ENCODE peak calls at places on chromosomes 16 and 17, in ten cellular contexts. T, G, O, Z, X, I, B, J, M and L are unnamed samples.

GRCh38 chr17:54435966-54436365 is 464.7 kb upstream of the TOM1L1 start:
- DNase-seq in T (no peak), G (no peak), O (no peak), Z (no peak), X (no peak), I (no peak), B (no peak), J (no peak), M (no peak), L (no peak)

GRCh38 chr16:57268804-57269800 is 15.4 kb downstream of the PLLP start:
- DNase-seq in T (no peak), G (peak), O (no peak), Z (no peak), X (no peak), I (peak), B (no peak), J (peak), M (peak), L (peak)

GRCh38 chr16:85640254-85640558 is 27.1 kb downstream of the GSE1 start:
- DNase-seq in T (no peak), G (no peak), O (no peak), Z (no peak), X (no peak), I (no peak), B (no peak), J (no peak), M (no peak), L (peak)

GRCh38 chr16:86062271-86062965 is 163.5 kb downstream of the IRF8 start:
- DNase-seq in T (no peak), G (no peak), O (no peak), Z (no peak), X (no peak), I (no peak), B (no peak), J (no peak), M (peak), L (no peak)

GRCh38 chr17:12627177-12627629 is 38.5 kb upstream of the MYOCD start:
- DNase-seq in T (peak), G (no peak), O (peak), Z (no peak), X (peak), I (peak), B (peak), J (peak), M (no peak), L (peak)

GRCh38 chr16:57668630-57669475 is 747 bp downstream of the ADGRG3 start:
- DNase-seq in T (no peak), G (peak), O (no peak), Z (no peak), X (no peak), I (no peak), B (no peak), J (no peak), M (no peak), L (no peak)

GRCh38 chr16:27859020-27859419 is 204.5 kb downstream of the GSG1L start:
- DNase-seq in T (no peak), G (no peak), O (no peak), Z (peak), X (no peak), I (no peak), B (no peak), J (no peak), M (no peak), L (no peak)

GRCh38 chr16:57145964-57146647 is 39.7 kb downstream of the PSME3IP1 start:
- DNase-seq in T (no peak), G (no peak), O (no peak), Z (no peak), X (no peak), I (peak), B (no peak), J (no peak), M (no peak), L (no peak)

GRCh38 chr16:58031016-58031800 is 5.7 kb downstream of the MMP15 start:
- DNase-seq in T (no peak), G (no peak), O (no peak), Z (no peak), X (no peak), I (no peak), B (no peak), J (peak), M (no peak), L (no peak)

GRCh38 chr16:87207509-87207908 is 109.7 kb downstream of the C16orf95 start:
- DNase-seq in T (peak), G (no peak), O (peak), Z (no peak), X (peak), I (no peak), B (peak), J (no peak), M (no peak), L (peak)

GRCh38 chr17:80203448-80204092 is 16.6 kb downstream of the SGSH start:
- DNase-seq in T (no peak), G (no peak), O (no peak), Z (no peak), X (no peak), I (no peak), B (no peak), J (no peak), M (no peak), L (no peak)

GRCh38 chr16:47600376-47600775 is 139.2 kb downstream of the PHKB start:
- DNase-seq in T (no peak), G (no peak), O (no peak), Z (no peak), X (no peak), I (no peak), B (no peak), J (no peak), M (no peak), L (no peak)

GRCh38 chr16:47604306-47604705 is 143.2 kb downstream of the PHKB start:
- DNase-seq in T (no peak), G (no peak), O (no peak), Z (no peak), X (no peak), I (no peak), B (no peak), J (no peak), M (no peak), L (no peak)

GRCh38 chr16:47599512-47599911 is 138.4 kb downstream of the PHKB start:
- DNase-seq in T (no peak), G (no peak), O (no peak), Z (no peak), X (no peak), I (no peak), B (no peak), J (no peak), M (no peak), L (no peak)
- H3K4me3 ChIP-seq in T (no peak), G (no peak), O (no peak), Z (no peak), X (no peak), I (no peak), B (no peak), J (no peak), M (no peak), L (no peak)

GRCh38 chr16:48972236-48972635 is 309.4 kb downstream of the CBLN1 start:
- DNase-seq in T (no peak), G (no peak), O (no peak), Z (no peak), X (no peak), I (no peak), B (no peak), J (no peak), M (no peak), L (no peak)

GRCh38 chr16:48970216-48970615 is 311.4 kb downstream of the CBLN1 start:
- DNase-seq in T (no peak), G (no peak), O (no peak), Z (no peak), X (no peak), I (no peak), B (no peak), J (no peak), M (no peak), L (no peak)

GRCh38 chr16:48969611-48970010 is 312.0 kb downstream of the CBLN1 start:
- DNase-seq in T (no peak), G (no peak), O (no peak), Z (no peak), X (no peak), I (no peak), B (no peak), J (no peak), M (no peak), L (no peak)

GRCh38 chr16:48971571-48972071 is 310.0 kb downstream of the CBLN1 start:
- DNase-seq in T (no peak), G (no peak), O (no peak), Z (no peak), X (no peak), I (no peak), B (no peak), J (no peak), M (no peak), L (no peak)
- H3K4me3 ChIP-seq in T (no peak), G (no peak), O (no peak), Z (no peak), X (no peak), I (no peak), B (no peak), J (no peak), M (no peak), L (no peak)

GRCh38 chr17:44217738-44218343 is 1.6 kb downstream of the UBTF start:
- DNase-seq in T (no peak), G (no peak), O (no peak), Z (no peak), X (no peak), I (no peak), B (no peak), J (no peak), M (no peak), L (no peak)
- H3K4me3 ChIP-seq in T (peak), G (peak), O (peak), Z (peak), X (peak), I (peak), B (peak), J (peak), M (peak), L (peak)

GRCh38 chr17:17834974-17835373 is 1.8 kb downstream of the SREBF1 start:
- DNase-seq in T (no peak), G (no peak), O (no peak), Z (no peak), X (no peak), I (no peak), B (no peak), J (no peak), M (no peak), L (no peak)
- H3K4me3 ChIP-seq in T (peak), G (peak), O (no peak), Z (no peak), X (peak), I (no peak), B (peak), J (peak), M (peak), L (no peak)

GRCh38 chr16:53213542-53213941 is 158.8 kb downstream of the CHD9 start:
- DNase-seq in T (no peak), G (no peak), O (no peak), Z (no peak), X (no peak), I (no peak), B (no peak), J (no peak), M (no peak), L (no peak)

GRCh38 chr16:53209489-53209888 is 154.7 kb downstream of the CHD9 start:
- DNase-seq in T (no peak), G (no peak), O (no peak), Z (no peak), X (no peak), I (no peak), B (no peak), J (no peak), M (no peak), L (no peak)

GRCh38 chr16:53207810-53208752 is 153.3 kb downstream of the CHD9 start:
- DNase-seq in T (peak), G (no peak), O (peak), Z (peak), X (peak), I (peak), B (peak), J (peak), M (no peak), L (peak)

GRCh38 chr16:53212899-53213235 is 158.1 kb downstream of the CHD9 start:
- DNase-seq in T (no peak), G (no peak), O (no peak), Z (no peak), X (no peak), I (no peak), B (no peak), J (no peak), M (no peak), L (no peak)

GRCh38 chr16:53211253-53211652 is 156.5 kb downstream of the CHD9 start:
- DNase-seq in T (no peak), G (no peak), O (no peak), Z (no peak), X (no peak), I (no peak), B (no peak), J (no peak), M (no peak), L (no peak)
- H3K4me3 ChIP-seq in T (peak), G (peak), O (no peak), Z (peak), X (peak), I (no peak), B (peak), J (no peak), M (peak), L (no peak)

GRCh38 chr17:81419886-81420768 is 24.9 kb downstream of the BAHCC1 start:
- DNase-seq in T (peak), G (no peak), O (no peak), Z (no peak), X (no peak), I (no peak), B (no peak), J (peak), M (no peak), L (no peak)

GRCh38 chr17:81420769-81421462 is 25.7 kb downstream of the BAHCC1 start:
- DNase-seq in T (peak), G (peak), O (no peak), Z (no peak), X (no peak), I (no peak), B (no peak), J (peak), M (peak), L (no peak)

GRCh38 chr17:81417879-81418709 is 22.8 kb downstream of the BAHCC1 start:
- DNase-seq in T (no peak), G (no peak), O (no peak), Z (no peak), X (no peak), I (no peak), B (no peak), J (no peak), M (no peak), L (no peak)

GRCh38 chr17:81418710-81419332 is 23.6 kb downstream of the BAHCC1 start:
- DNase-seq in T (peak), G (no peak), O (no peak), Z (no peak), X (no peak), I (no peak), B (no peak), J (no peak), M (no peak), L (no peak)

DNA sequence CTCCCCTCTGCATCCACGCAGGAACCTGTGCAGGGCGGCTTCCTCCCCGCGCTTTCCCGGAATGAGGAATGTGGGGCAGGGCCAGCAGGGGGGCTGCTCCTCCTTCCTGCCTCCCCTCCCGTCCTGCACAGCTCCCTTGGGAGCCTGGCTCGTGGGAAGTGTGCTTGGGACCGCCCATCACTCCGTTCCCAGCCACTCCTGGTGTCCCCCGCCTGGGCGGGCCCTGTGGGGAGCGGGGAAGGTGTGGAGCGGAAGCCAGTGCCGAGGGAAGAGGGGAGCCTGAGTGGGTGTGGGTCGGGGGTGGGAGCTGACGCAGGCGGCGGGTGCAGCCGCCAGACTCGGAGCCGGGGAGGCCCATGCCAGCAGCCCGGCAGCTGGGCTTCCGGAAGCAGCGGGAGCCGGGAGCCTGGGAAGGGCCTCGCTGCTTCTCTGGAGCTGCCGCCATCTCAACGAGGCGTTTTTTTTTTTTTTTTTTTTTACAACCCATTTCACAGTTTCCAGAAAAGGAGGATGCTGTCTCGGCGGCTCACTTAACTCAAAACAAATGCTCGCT is 24.2 kb downstream of the BAHCC1 start:
- DNase-seq in T (peak), G (peak), O (peak), Z (peak), X (peak), I (peak), B (no peak), J (peak), M (peak), L (no peak)
- H3K4me3 ChIP-seq in T (no peak), G (peak), O (peak), Z (no peak), X (no peak), I (no peak), B (peak), J (peak), M (peak), L (no peak)

DNA sequence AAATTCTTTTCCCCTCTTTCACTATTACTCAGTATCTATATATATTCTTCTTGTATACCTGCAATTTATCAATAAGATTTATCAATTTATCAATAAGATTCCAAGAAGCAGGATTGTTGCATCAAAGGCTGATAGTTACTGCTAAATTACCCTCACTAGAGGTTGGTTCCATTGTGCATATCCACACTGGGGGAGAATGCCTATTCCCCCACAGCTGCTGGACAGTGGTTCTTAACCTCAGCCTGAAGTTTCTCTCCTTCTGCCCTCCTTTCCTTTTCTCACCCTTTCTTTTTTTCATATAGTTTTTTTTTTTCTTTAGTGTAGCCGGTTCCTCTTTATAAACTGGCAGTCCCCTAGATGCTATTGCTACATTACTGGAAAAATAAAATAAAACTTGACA is 6.3 kb downstream of the C17orf78 start:
- DNase-seq in T (no peak), G (no peak), O (no peak), Z (no peak), X (no peak), I (no peak), B (no peak), J (no peak), M (no peak), L (no peak)
- H3K4me3 ChIP-seq in T (no peak), G (no peak), O (no peak), Z (no peak), X (no peak), I (no peak), B (no peak), J (no peak), M (no peak), L (no peak)

DNA sequence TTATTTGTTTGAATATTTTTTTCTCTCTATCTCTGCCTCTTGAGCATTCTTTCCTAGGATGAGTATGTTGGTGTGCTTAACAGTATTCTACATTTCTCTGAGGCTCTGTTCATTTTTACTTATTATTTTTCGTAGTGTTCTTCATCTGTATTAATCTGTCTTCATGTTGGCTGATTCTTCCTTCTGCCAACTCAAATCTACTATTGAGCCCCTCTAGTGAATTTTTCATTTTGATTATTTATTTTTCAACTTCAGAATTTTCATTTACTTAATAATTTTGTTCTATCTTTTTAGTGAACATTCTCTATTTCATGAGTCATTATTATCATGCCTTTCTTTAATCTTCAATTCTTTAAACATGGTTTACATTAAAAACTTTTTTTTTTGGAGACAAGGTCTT is 3.2 kb upstream of the ST6GALNAC1 start:
- DNase-seq in T (no peak), G (no peak), O (no peak), Z (no peak), X (no peak), I (no peak), B (no peak), J (no peak), M (no peak), L (no peak)
- H3K4me3 ChIP-seq in T (no peak), G (no peak), O (no peak), Z (no peak), X (no peak), I (no peak), B (no peak), J (no peak), M (no peak), L (no peak)

GRCh38 chr17:77318491-77319210 is 177.9 kb downstream of the SEC14L1 start:
- DNase-seq in T (peak), G (peak), O (no peak), Z (no peak), X (no peak), I (no peak), B (no peak), J (peak), M (no peak), L (no peak)
- H3K4me3 ChIP-seq in T (no peak), G (peak), O (peak), Z (no peak), X (no peak), I (no peak), B (peak), J (peak), M (no peak), L (no peak)

DNA sequence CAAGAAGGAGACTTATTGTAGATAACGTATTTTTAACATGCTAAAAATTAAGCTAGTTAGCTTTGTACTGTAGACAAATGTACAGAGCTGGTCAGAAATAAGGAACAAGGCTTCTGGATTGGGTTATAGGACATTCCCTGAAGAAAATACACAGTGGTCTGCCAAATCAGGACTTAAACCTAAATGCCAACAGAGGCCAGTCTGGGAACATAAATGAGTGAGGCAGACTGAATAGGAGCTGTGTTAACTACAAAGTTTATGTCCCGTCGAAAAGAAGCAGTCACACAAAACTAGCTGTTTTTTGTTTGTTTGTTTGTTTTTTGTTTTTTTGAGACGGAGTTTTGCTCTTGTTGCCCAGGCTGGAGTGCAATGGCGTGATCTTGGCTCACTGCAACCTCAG is 120.4 kb upstream of the C17orf78 start:
- DNase-seq in T (no peak), G (no peak), O (no peak), Z (no peak), X (no peak), I (no peak), B (no peak), J (no peak), M (no peak), L (no peak)
- H3K4me3 ChIP-seq in T (no peak), G (no peak), O (no peak), Z (no peak), X (no peak), I (no peak), B (no peak), J (no peak), M (no peak), L (no peak)